ENCODE peak calls at places on chromosomes 7 and 10, in nine cellular contexts. P is ELR; F is bronchial epithelial cell; N is stimulated activated CD8-positive, alpha-beta memory T cell treated with anti-CD3 and anti-CD28 coated beads, Interleukin-15, amount 100 ng/mL, for 24 hours; C is cardiac muscle cell; O is LHCN-M2; S is T-helper 2 cell; R is NCI-H1436; W is frontal cortex. Y is an unnamed sample.

GRCh38 chr10:34760606-34761005 is 54.5 kb downstream of the PARD3 start:
- DNase-seq in P (peak; percentile 55), F (peak; percentile 97), N (no peak), C (peak; percentile 77), O (no peak), S (no peak), R (no peak), W (no peak), Y (peak; percentile 92)

GRCh38 chr7:94701555-94701973 is 45.6 kb upstream of the SGCE start:
- DNase-seq in P (peak; percentile 72), F (peak; percentile 35), N (no peak), C (no peak), O (peak; percentile 64), S (no peak), R (no peak), W (no peak), Y (peak; percentile 85)

GRCh38 chr10:36802523-36803153 is 322.8 kb upstream of the ANKRD30A start:
- DNase-seq in P (no peak), F (no peak), N (no peak), C (no peak), O (no peak), S (no peak), R (no peak), W (no peak), Y (no peak)

GRCh38 chr10:36301539-36301938 is 659.4 kb upstream of the FZD8 start:
- DNase-seq in P (no peak), F (no peak), N (no peak), C (no peak), O (no peak), S (no peak), R (no peak), W (no peak), Y (no peak)

GRCh38 chr10:58638406-58638805 is 125.7 kb downstream of the BICC1 start:
- DNase-seq in P (no peak), F (no peak), N (no peak), C (peak; percentile 30), O (peak; percentile 54), S (no peak), R (no peak), W (no peak), Y (peak; percentile 35)

GRCh38 chr7:150800576-150801241 is at the start of gene TMEM176A:
- DNase-seq in P (no peak), F (no peak), N (no peak), C (no peak), O (no peak), S (no peak), R (no peak), W (peak; percentile 54), Y (no peak)

GRCh38 chr10:79312601-79313187 is 34.6 kb upstream of the PPIF start:
- DNase-seq in P (no peak), F (no peak), N (no peak), C (no peak), O (no peak), S (no peak), R (no peak), W (no peak), Y (no peak)

GRCh38 chr10:9289811-9290210 is 1235.3 kb downstream of the GATA3 start:
- DNase-seq in P (no peak), F (peak; percentile 4), N (no peak), C (no peak), O (no peak), S (no peak), R (no peak), W (no peak), Y (no peak)

GRCh38 chr10:95505084-95505610 is 56.0 kb downstream of the SORBS1 start:
- DNase-seq in P (no peak), F (no peak), N (no peak), C (no peak), O (no peak), S (no peak), R (no peak), W (no peak), Y (no peak)

GRCh38 chr7:88015309-88015708 is 81.3 kb downstream of the ADAM22 start:
- DNase-seq in P (no peak), F (no peak), N (no peak), C (no peak), O (no peak), S (no peak), R (no peak), W (no peak), Y (no peak)

GRCh38 chr7:5439209-5439571 is 15.6 kb upstream of the TNRC18 start:
- DNase-seq in P (no peak), F (no peak), N (no peak), C (no peak), O (no peak), S (no peak), R (no peak), W (no peak), Y (no peak)

GRCh38 chr7:143263266-143264195 is at the start of gene GSTK1:
- DNase-seq in P (peak; percentile 71), F (peak; percentile 53), N (peak; percentile 49), C (peak; percentile 86), O (peak; percentile 72), S (peak; percentile 57), R (peak; percentile 27), W (peak; percentile 79), Y (peak; percentile 78)

GRCh38 chr7:158125721-158126120 is 461.9 kb downstream of the PTPRN2 start:
- DNase-seq in P (no peak), F (no peak), N (no peak), C (no peak), O (no peak), S (no peak), R (no peak), W (no peak), Y (no peak)

GRCh38 chr7:106031271-106032029 is 68.4 kb downstream of the CDHR3 start:
- DNase-seq in P (no peak), F (no peak), N (no peak), C (peak; percentile 65), O (no peak), S (no peak), R (peak; percentile 77), W (no peak), Y (no peak)

GRCh38 chr10:5628366-5628765 is 38.0 kb downstream of the ASB13 start:
- DNase-seq in P (peak; percentile 13), F (no peak), N (no peak), C (no peak), O (no peak), S (no peak), R (no peak), W (no peak), Y (no peak)

GRCh38 chr7:157593541-157593940 is 256.7 kb downstream of the DNAJB6 start:
- DNase-seq in P (no peak), F (no peak), N (no peak), C (no peak), O (no peak), S (no peak), R (no peak), W (no peak), Y (no peak)

Y was measured in kidney tubule cell.